ENCODE peak calls at places on chromosomes 5 and 9, in eight cellular contexts. W is brain microvascular endothelial cell, F is GM23248, Z is HCT116, B is PC-3, E is psoas muscle, U is heart left ventricle, Q is IMR-90. N is an unnamed sample.

GRCh38 chr9:116027511-116027910 is 126.1 kb upstream of the PAPPA start:
- DNase-seq in W (peak; percentile 42), F (peak; percentile 77), Z (no peak), B (peak; percentile 29), E (no peak), U (no peak), Q (peak; percentile 92), N (no peak)

GRCh38 chr9:137269231-137269772 is 8.2 kb upstream of the TOR4A start:
- DNase-seq in W (peak; percentile 20), F (no peak), Z (no peak), B (no peak), E (peak; percentile 46), U (peak; percentile 61), Q (peak; percentile 60), N (no peak)

GRCh38 chr5:1347571-1347970 is 2.7 kb upstream of the CLPTM1L start:
- DNase-seq in W (no peak), F (no peak), Z (no peak), B (no peak), E (no peak), U (no peak), Q (no peak), N (no peak)

GRCh38 chr9:33623658-33624586 is 99.9 kb downstream of the ANKRD18B start:
- DNase-seq in W (peak; percentile 60), F (peak; percentile 75), Z (peak; percentile 81), B (peak; percentile 88), E (peak; percentile 43), U (peak; percentile 49), Q (peak; percentile 67), N (peak; percentile 11)

GRCh38 chr9:6915635-6916034 is 157.9 kb downstream of the KDM4C start:
- DNase-seq in W (no peak), F (no peak), Z (no peak), B (no peak), E (no peak), U (no peak), Q (no peak), N (no peak)

GRCh38 chr9:86908261-86908660 is 39.0 kb downstream of the GAS1 start:
- DNase-seq in W (no peak), F (no peak), Z (no peak), B (no peak), E (no peak), U (no peak), Q (no peak), N (no peak)

GRCh38 chr5:23740029-23740428 is 232.6 kb downstream of the PRDM9 start:
- DNase-seq in W (no peak), F (no peak), Z (no peak), B (peak; percentile 75), E (no peak), U (no peak), Q (no peak), N (no peak)

GRCh38 chr5:95731571-95732554 is 727 bp downstream of the RHOBTB3 start:
- DNase-seq in W (peak; percentile 31), F (peak; percentile 69), Z (no peak), B (peak; percentile 18), E (peak; percentile 56), U (peak; percentile 44), Q (peak; percentile 34), N (no peak)

GRCh38 chr5:81779125-81779934 is 28.4 kb upstream of the SSBP2 start:
- DNase-seq in W (no peak), F (peak; percentile 66), Z (no peak), B (peak; percentile 15), E (peak; percentile 60), U (peak; percentile 60), Q (peak; percentile 26), N (peak; percentile 21)

GRCh38 chr9:124855944-124856773 is 2.9 kb downstream of the WDR38 start:
- DNase-seq in W (no peak), F (peak; percentile 54), Z (peak; percentile 40), B (peak; percentile 49), E (no peak), U (no peak), Q (no peak), N (no peak)

GRCh38 chr5:51846015-51846414 is 462.8 kb downstream of the ISL1 start:
- DNase-seq in W (no peak), F (no peak), Z (no peak), B (peak; percentile 37), E (no peak), U (no peak), Q (no peak), N (no peak)

GRCh38 chr9:90855208-90856000 is 53.8 kb downstream of the SYK start:
- DNase-seq in W (no peak), F (no peak), Z (no peak), B (no peak), E (no peak), U (no peak), Q (no peak), N (no peak)

GRCh38 chr5:136159457-136159856 is 26.8 kb downstream of the SMAD5 start:
- DNase-seq in W (no peak), F (peak; percentile 58), Z (no peak), B (no peak), E (no peak), U (no peak), Q (peak; percentile 53), N (no peak)

GRCh38 chr5:108818613-108819272 is 71.0 kb downstream of the FER start:
- DNase-seq in W (peak; percentile 61), F (peak; percentile 66), Z (no peak), B (peak; percentile 51), E (no peak), U (no peak), Q (peak; percentile 82), N (no peak)

GRCh38 chr5:103424008-103424407 is 138.6 kb downstream of the NUDT12 start:
- DNase-seq in W (peak; percentile 25), F (peak; percentile 78), Z (no peak), B (peak; percentile 25), E (no peak), U (no peak), Q (peak; percentile 46), N (no peak)

GRCh38 chr9:95887926-95888497 is 12.5 kb downstream of the ERCC6L2 start:
- DNase-seq in W (no peak), F (no peak), Z (no peak), B (no peak), E (no peak), U (no peak), Q (no peak), N (no peak)

GRCh38 chr5:131812371-131813160 is 15.7 kb upstream of the FNIP1 start:
- DNase-seq in W (no peak), F (peak; percentile 16), Z (no peak), B (no peak), E (no peak), U (no peak), Q (no peak), N (no peak)

GRCh38 chr9:34929506-34930102 is 28.5 kb upstream of the PHF24 start:
- DNase-seq in W (peak; percentile 10), F (peak; percentile 39), Z (peak; percentile 23), B (peak; percentile 32), E (no peak), U (no peak), Q (peak; percentile 5), N (no peak)

DNA sequence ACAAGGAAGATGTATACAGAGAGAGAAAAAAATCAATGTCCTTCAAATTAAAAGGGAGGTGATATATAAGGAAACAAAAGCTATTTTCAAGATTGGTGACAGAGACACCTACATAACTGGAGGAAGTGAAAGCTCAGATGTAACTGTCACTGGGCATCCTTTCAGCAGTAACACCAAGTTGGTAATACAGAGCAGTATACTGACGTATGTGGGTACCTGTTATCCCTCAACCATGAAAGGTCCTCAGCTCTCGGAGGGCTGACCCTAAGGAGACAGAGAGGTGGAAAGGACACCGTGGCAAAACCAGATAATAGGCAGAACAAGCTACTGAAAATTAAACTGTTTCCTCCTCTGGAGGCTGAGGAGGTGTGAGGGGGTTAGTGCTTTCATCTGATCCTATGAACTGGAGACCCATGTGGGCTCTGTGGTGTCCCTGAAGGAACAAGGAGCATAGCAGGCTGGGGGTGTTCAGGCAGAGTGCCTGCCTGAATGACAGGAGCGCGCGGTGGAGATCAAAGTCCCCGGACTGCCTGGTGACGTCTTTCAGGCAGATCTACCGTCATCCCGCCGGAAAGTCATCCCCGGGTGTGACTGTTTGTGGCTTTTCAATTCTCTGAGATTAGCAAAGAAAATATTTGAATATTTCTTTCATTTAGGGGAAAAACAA is 130.2 kb upstream of the FSTL4 start:
- DNase-seq in W (no peak), F (no peak), Z (no peak), B (no peak), E (no peak), U (no peak), Q (no peak), N (no peak)
- H3K4me3 ChIP-seq in W (no peak overlapping the region), F (no peak overlapping the region), Z (no peak overlapping the region), B (no peak overlapping the region), E (no peak overlapping the region), U (no peak overlapping the region), Q (no peak overlapping the region), N (no peak overlapping the region)

DNA sequence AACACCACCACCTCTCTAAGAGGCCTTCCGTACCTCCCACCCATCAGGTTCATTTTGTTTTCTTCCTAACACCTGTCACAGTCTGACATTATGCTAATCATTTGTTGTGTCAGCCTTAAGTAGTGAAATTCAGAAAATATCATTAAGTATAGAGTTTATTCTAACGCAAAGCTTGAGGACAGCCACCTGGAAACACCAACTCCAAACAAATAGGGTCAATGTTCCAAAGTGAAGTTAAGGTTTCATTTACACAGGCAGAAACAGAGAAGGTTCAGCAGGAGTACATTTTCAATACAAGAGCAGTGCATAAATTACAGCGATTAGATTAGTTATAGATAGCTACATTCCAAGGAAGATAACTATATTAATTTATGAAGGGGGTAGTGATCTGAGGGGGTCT is 1.3 kb upstream of the SMC5 start:
- DNase-seq in W (no peak), F (no peak), Z (no peak), B (no peak), E (no peak), U (no peak), Q (no peak), N (no peak)
- H3K27ac ChIP-seq in W (peak overlapping the region; percentile 96), F (peak overlapping the region; percentile 97), Z (no peak overlapping the region), B (peak overlapping the region; percentile 95), E (peak overlapping the region; percentile 98), U (peak overlapping the region; percentile 93), Q (peak overlapping the region; percentile 97), N (peak overlapping the region; percentile 93)

DNA sequence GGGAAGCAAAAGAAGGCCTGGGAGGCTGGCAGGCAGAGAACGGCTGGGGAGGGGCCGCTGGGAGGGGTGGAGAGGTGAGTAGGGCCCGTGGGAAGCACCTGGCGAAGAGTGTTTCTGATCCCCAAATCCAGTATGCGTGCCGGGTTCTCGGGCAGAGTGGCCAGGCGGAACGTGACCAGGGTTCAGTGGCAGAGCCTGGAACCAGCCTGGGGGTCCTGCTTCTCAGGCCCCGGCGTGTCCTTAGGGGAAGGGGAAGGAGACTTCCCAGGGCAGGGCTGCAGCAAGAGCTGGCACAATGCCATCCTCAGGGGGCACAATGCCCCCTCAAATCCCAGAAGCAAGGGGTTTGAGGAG is 25.5 kb upstream of the IER5L start:
- DNase-seq in W (no peak), F (no peak), Z (no peak), B (no peak), E (no peak), U (no peak), Q (no peak), N (no peak)
- H3K4me3 ChIP-seq in W (peak overlapping the region; percentile 64), F (peak overlapping the region; percentile 78), Z (peak overlapping the region; percentile 51), B (peak overlapping the region; percentile 72), E (peak overlapping the region; percentile 89), U (peak overlapping the region; percentile 85), Q (no peak overlapping the region), N (peak overlapping the region; percentile 73)

DNA sequence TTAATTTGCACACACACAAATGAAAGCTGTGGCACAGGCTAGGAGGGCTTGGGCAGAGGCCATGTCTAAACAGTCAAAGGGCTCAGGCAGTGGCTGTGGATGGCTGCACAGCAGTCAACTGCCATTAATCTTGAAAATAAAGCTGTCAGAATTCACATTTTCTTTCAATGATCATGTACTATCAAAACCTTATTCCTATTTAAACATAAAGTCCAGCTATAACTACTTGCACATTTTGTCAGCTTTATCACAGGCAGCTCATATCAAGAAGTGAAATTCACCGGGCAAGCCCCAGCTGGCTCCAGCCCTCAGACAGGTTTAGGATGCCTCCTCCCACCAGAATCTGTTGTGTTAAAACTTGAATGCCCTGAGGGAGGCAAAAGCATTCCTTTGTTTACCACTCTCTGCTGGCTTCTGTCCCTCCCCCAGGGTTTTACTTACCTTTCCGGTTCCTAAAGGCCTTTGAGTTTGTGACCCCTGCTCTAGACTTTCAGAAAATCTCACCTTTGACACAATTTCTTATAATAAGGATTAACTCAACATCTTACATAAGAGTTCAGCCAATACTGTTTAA is 54.9 kb upstream of the GRAMD2B start:
- DNase-seq in W (no peak), F (no peak), Z (no peak), B (peak; percentile 66), E (no peak), U (no peak), Q (peak; percentile 25), N (no peak)
- H3K27ac ChIP-seq in W (no peak overlapping the region), F (no peak overlapping the region), Z (no peak overlapping the region), B (no peak overlapping the region), E (no peak overlapping the region), U (no peak overlapping the region), Q (no peak overlapping the region), N (no peak overlapping the region)